ENCODE peak calls at places on chromosomes 2 and 18, in seven cellular contexts. F is upper lobe of right lung; W is spleen; I is psoas muscle; S is H9; Z is HepG2; T is CD4-positive, alpha-beta T cell. B is an unnamed sample.

GRCh38 chr2:236744316-236745105 is 174.9 kb downstream of the ACKR3 start:
- DNase-seq in F (no peak), W (no peak), I (no peak), S (no peak), Z (no peak), T (no peak), B (no peak)

GRCh38 chr2:220478305-220479058 is 851.1 kb downstream of the SLC4A3 start:
- DNase-seq in F (no peak), W (no peak), I (no peak), S (no peak), Z (no peak), T (no peak), B (no peak)

GRCh38 chr18:11544060-11544633 is 65.2 kb upstream of the SLC35G4 start:
- DNase-seq in F (no peak), W (no peak), I (no peak), S (no peak), Z (no peak), T (no peak), B (no peak)

GRCh38 chr18:62524443-62525200 is 1.8 kb downstream of the ZCCHC2 start:
- DNase-seq in F (peak; percentile 87), W (peak; percentile 95), I (peak; percentile 73), S (peak; percentile 54), Z (no peak), T (peak; percentile 52), B (peak; percentile 83)

GRCh38 chr2:85312404-85312803 is 15.4 kb downstream of the TGOLN2 start:
- DNase-seq in F (no peak), W (no peak), I (no peak), S (no peak), Z (no peak), T (no peak), B (no peak)

GRCh38 chr18:51655327-51655698 is 457.8 kb upstream of the MEX3C start:
- DNase-seq in F (no peak), W (no peak), I (no peak), S (no peak), Z (no peak), T (no peak), B (no peak)

GRCh38 chr18:59553273-59553672 is 143.9 kb downstream of the CCBE1 start:
- DNase-seq in F (no peak), W (no peak), I (no peak), S (no peak), Z (no peak), T (no peak), B (no peak)

GRCh38 chr18:47050468-47050867 is 15.0 kb upstream of the ELOA2 start:
- DNase-seq in F (no peak), W (no peak), I (no peak), S (no peak), Z (peak; percentile 40), T (no peak), B (no peak)

GRCh38 chr2:199459286-199460100 is 1.8 kb upstream of the SATB2 start:
- DNase-seq in F (peak; percentile 95), W (peak; percentile 93), I (peak; percentile 95), S (peak; percentile 94), Z (peak; percentile 88), T (peak; percentile 43), B (peak; percentile 96)

GRCh38 chr2:199456383-199457146 is 1.2 kb downstream of the SATB2 start:
- DNase-seq in F (no peak), W (no peak), I (no peak), S (no peak), Z (no peak), T (no peak), B (no peak)

GRCh38 chr2:199458806-199459285 is 1.1 kb upstream of the SATB2 start:
- DNase-seq in F (no peak), W (peak; percentile 86), I (no peak), S (no peak), Z (no peak), T (no peak), B (peak; percentile 67)

GRCh38 chr2:199457147-199458016 is at the start of gene SATB2:
- DNase-seq in F (peak; percentile 63), W (peak; percentile 81), I (peak; percentile 59), S (peak; percentile 72), Z (no peak), T (no peak), B (peak; percentile 60)

GRCh38 chr2:199458017-199458805 is 472 bp upstream of the SATB2 start:
- DNase-seq in F (peak; percentile 67), W (peak; percentile 84), I (peak; percentile 59), S (peak; percentile 64), Z (no peak), T (no peak), B (peak; percentile 52)
- H3K27me3 ChIP-seq in F (peaks cover 76% of the 10 kb centered on the region), W (peaks cover 29% of the 10 kb centered on the region), I (no peaks in the 10 kb centered on the region), S (peaks cover 9% of the 10 kb centered on the region), Z (no peaks in the 10 kb centered on the region), T (peaks cover 78% of the 10 kb centered on the region), B (peaks cover 6% of the 10 kb centered on the region)

DNA sequence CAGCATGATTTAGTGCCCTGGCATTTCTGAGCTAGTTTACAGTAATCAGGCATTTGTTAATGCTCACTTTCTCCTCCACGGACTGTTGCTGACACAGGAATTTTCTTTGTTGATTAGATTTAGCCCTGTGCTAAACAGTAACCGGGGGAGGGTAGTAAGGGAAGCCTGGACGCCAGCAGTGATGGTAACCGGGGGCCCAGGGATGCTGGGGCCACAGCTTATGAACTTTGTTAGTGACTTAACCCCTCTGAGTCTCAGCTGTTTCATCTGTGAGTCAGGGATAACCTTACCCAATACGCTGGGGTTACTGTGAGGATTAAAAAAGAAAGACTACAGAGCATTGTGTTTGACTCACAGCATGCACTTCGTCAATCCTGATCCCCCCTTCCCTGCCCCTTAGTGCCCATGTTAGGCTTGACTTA is 33.5 kb downstream of the KLHL29 start:
- DNase-seq in F (no peak), W (peak; percentile 23), I (no peak), S (no peak), Z (no peak), T (no peak), B (no peak)
- H3K27ac ChIP-seq in F (no peak overlapping the region), W (peak overlapping the region; percentile 41), I (no peak overlapping the region), S (no peak overlapping the region), Z (no peak overlapping the region), T (no peak overlapping the region), B (no peak overlapping the region)

GRCh38 chr2:118858485-118859156 is 11.2 kb upstream of the EN1 start:
- DNase-seq in F (peak; percentile 60), W (no peak), I (no peak), S (peak; percentile 58), Z (no peak), T (no peak), B (no peak)
- H3K27me3 ChIP-seq in F (peaks cover 89% of the 10 kb centered on the region), W (peaks cover 11% of the 10 kb centered on the region), I (no peaks in the 10 kb centered on the region), S (peaks cover 78% of the 10 kb centered on the region), Z (peaks cover 22% of the 10 kb centered on the region), T (peaks cover 97% of the 10 kb centered on the region), B (no peaks in the 10 kb centered on the region)

GRCh38 chr2:66575625-66576371 is 140.9 kb downstream of the MEIS1 start:
- DNase-seq in F (peak; percentile 67), W (peak; percentile 76), I (peak; percentile 56), S (peak; percentile 55), Z (no peak), T (no peak), B (peak; percentile 70)

GRCh38 chr2:66574701-66575624 is 140.0 kb downstream of the MEIS1 start:
- DNase-seq in F (no peak), W (no peak), I (peak; percentile 65), S (peak; percentile 79), Z (peak; percentile 57), T (no peak), B (peak; percentile 50)

GRCh38 chr2:66571873-66572272 is 136.9 kb downstream of the MEIS1 start:
- DNase-seq in F (no peak), W (no peak), I (no peak), S (no peak), Z (no peak), T (no peak), B (no peak)

GRCh38 chr2:66573866-66574265 is 138.9 kb downstream of the MEIS1 start:
- DNase-seq in F (no peak), W (no peak), I (no peak), S (peak; percentile 62), Z (no peak), T (no peak), B (no peak)

GRCh38 chr2:66573412-66573811 is 138.5 kb downstream of the MEIS1 start:
- DNase-seq in F (no peak), W (no peak), I (no peak), S (peak; percentile 77), Z (no peak), T (no peak), B (no peak)
- H3K27ac ChIP-seq in F (peak overlapping the region; percentile 90), W (peak overlapping the region; percentile 56), I (no peak overlapping the region), S (no peak overlapping the region), Z (no peak overlapping the region), T (no peak overlapping the region), B (no peak overlapping the region)

B was measured in right cardiac atrium.